ENCODE peak calls at places on chromosomes 3 and 15, in four cellular contexts. B is stimulated activated CD4-positive, alpha-beta T cell treated with anti-CD3 and anti-CD28 coated beads, Interleukin-15, amount 100 ng/mL, for 1 hour; C is Ammon's horn; P is ovary. T is an unnamed sample.

GRCh38 chr3:86837871-86838270 is 153.1 kb downstream of the VGLL3 start:
- DNase-seq in B (no peak), P (no peak), C (no peak), T (no peak)

GRCh38 chr3:178950676-178951075 is 120.9 kb downstream of the ZMAT3 start:
- DNase-seq in P (no peak), B (no peak), C (no peak), T (no peak)

GRCh38 chr3:48403533-48404439 is 26.1 kb downstream of the PLXNB1 start:
- DNase-seq in C (no peak), B (no peak), P (peak; percentile 17), T (no peak)

GRCh38 chr3:195407511-195408409 is 35.1 kb downstream of the ACAP2 start:
- DNase-seq in P (no peak), B (no peak), C (no peak), T (no peak)

GRCh38 chr15:83358972-83359564 is 74.6 kb upstream of the BNC1 start:
- DNase-seq in C (no peak), P (no peak), B (no peak), T (no peak)

GRCh38 chr15:60611592-60612346 is 132.8 kb upstream of the ICE2 start:
- DNase-seq in B (no peak), P (no peak), C (no peak), T (no peak)

GRCh38 chr3:27724459-27725197 is 2.5 kb upstream of the EOMES start:
- DNase-seq in B (no peak), C (no peak), P (no peak), T (peak; percentile 74)

GRCh38 chr3:30227571-30228301 is 378.7 kb upstream of the TGFBR2 start:
- DNase-seq in C (no peak), B (no peak), P (no peak), T (no peak)

GRCh38 chr15:93152951-93153350 is 63.9 kb upstream of the RGMA start:
- DNase-seq in B (no peak), P (peak; percentile 82), C (peak; percentile 76), T (peak; percentile 88)

GRCh38 chr3:187360523-187361060 is 7.6 kb upstream of the RTP4 start:
- DNase-seq in B (no peak), P (no peak), C (peak; percentile 29), T (no peak)

GRCh38 chr3:128568602-128569490 is 75.8 kb upstream of the GATA2 start:
- DNase-seq in B (no peak), P (no peak), C (no peak), T (no peak)

GRCh38 chr15:94395626-94396025 is 164.3 kb downstream of the MCTP2 start:
- DNase-seq in P (no peak), B (no peak), C (no peak), T (no peak)

GRCh38 chr15:63605036-63605435 is 7.8 kb downstream of the FBXL22 start:
- DNase-seq in C (no peak), P (no peak), B (no peak), T (no peak)

GRCh38 chr15:60718661-60719069 is 239.7 kb upstream of the ICE2 start:
- DNase-seq in B (no peak), C (no peak), P (no peak), T (no peak)

GRCh38 chr3:81741214-81741613 is 20.2 kb downstream of the GBE1 start:
- DNase-seq in B (no peak), C (no peak), P (no peak), T (no peak)

GRCh38 chr3:113086506-113087461 is 96.0 kb downstream of the GTPBP8 start:
- DNase-seq in C (no peak), P (no peak), B (no peak), T (no peak)

GRCh38 chr3:33582234-33582633 is 135.8 kb downstream of the CLASP2 start:
- DNase-seq in C (no peak), P (no peak), B (no peak), T (no peak)

T was measured in G401.